ENCODE peak calls at places on chromosomes 4 and X, in four cellular contexts. A, R, Z and W are unnamed samples.

GRCh38 chr4:21367567-21367966 is 581.0 kb downstream of the KCNIP4 start:
- DNase-seq in R (no peak), Z (no peak), A (no peak), W (no peak)

GRCh38 chrX:135505356-135505755 is 15.1 kb upstream of the INTS6L start:
- DNase-seq in R (no peak), Z (no peak), A (no peak), W (no peak)

GRCh38 chrX:135923353-135923752 is 29.8 kb downstream of the SAGE1 start:
- DNase-seq in A (no peak), R (no peak), Z (no peak), W (no peak)

GRCh38 chr4:20284990-20285389 is 33.3 kb downstream of the SLIT2 start:
- DNase-seq in R (no peak), A (peak; percentile 85), Z (no peak), W (no peak)

GRCh38 chrX:104112326-104112951 is at the start of gene ZCCHC18:
- DNase-seq in R (peak; percentile 35), Z (peak; percentile 54), A (peak; percentile 35), W (peak; percentile 53)

GRCh38 chr4:40256329-40256728 is 59.5 kb downstream of the RHOH start:
- DNase-seq in A (no peak), Z (no peak), R (no peak), W (no peak)

GRCh38 chr4:42339935-42340406 is 57.3 kb upstream of the SHISA3 start:
- DNase-seq in R (no peak), Z (no peak), A (peak; percentile 67), W (no peak)

GRCh38 chrX:149539283-149540132 is 1.3 kb upstream of the EOLA1 start:
- DNase-seq in A (peak; percentile 86), Z (peak; percentile 92), R (peak; percentile 84), W (peak; percentile 41)

GRCh38 chr4:184534511-184535391 is 60.4 kb upstream of the IRF2 start:
- DNase-seq in R (no peak), Z (no peak), A (peak; percentile 72), W (no peak)

GRCh38 chr4:54281060-54281781 is 52.1 kb downstream of the PDGFRA start:
- DNase-seq in R (no peak), Z (peak; percentile 76), A (peak; percentile 84), W (no peak)

GRCh38 chr4:8118035-8118434 is 40.6 kb downstream of the ABLIM2 start:
- DNase-seq in A (no peak), R (no peak), Z (no peak), W (no peak)

GRCh38 chr4:72677886-72678285 is 108.9 kb upstream of the ADAMTS3 start:
- DNase-seq in A (no peak), Z (no peak), R (no peak), W (no peak)

DNA sequence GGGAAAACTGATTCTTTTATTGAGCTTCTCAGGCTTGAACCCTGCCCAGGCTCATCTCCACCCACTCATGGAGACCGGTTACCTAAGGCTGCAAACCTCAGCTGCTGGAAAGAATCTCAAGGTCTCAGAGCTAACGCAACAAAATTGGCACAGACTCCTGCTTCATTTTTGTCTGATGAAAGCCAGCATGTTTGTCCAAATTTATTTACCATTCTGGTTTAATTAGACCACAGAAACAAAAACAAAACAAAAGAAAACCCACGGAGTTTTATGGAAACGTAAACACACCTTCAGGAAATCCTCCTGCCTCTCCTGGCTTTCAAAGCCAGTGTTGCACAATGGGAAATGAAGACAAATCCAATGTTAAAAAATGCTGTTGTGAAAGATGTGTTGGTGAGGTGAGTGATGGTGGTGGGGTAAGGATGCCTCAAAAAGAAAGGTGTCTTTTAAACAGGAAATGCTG is 56.4 kb upstream of the PDLIM3 start:
- DNase-seq in Z (no peak), R (no peak), A (no peak), W (no peak)
- H3K27ac ChIP-seq in Z (peak overlapping the region; percentile 76), R (no peak overlapping the region), A (no peak overlapping the region), W (no peak overlapping the region)

GRCh38 chrX:150715180-150715579 is 22.0 kb downstream of the MTMR1 start:
- DNase-seq in A (no peak), Z (no peak), R (no peak), W (no peak)
- H3K27ac ChIP-seq in A (no peak overlapping the region), Z (no peak overlapping the region), R (no peak overlapping the region), W (no peak overlapping the region)

DNA sequence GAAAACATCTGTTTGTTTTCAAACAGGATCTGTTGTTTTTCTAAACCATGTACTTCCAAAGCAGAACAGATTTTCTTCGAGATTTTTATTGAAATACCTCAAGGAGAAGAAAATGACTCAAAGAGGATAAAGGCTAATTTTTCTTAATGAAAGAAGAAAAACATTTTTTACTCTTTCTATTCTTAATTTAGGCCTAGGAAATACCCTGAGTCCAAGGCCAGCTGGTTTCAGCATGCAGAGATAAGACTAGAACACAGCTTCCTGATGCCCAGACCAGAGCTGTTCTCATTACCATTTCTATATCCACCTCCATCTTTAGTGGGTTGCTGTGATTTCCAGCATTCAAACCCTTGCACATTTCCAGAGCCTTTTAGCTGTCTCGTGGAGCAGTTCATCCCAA is 18.3 kb downstream of the GAB1 start:
- DNase-seq in Z (no peak), A (no peak), R (no peak), W (no peak)
- H3K27ac ChIP-seq in Z (peak overlapping the region; percentile 60), A (no peak overlapping the region), R (no peak overlapping the region), W (peak overlapping the region; percentile 1)

GRCh38 chr4:87567191-87567590 is 38.0 kb upstream of the SPARCL1 start:
- DNase-seq in R (no peak), Z (no peak), A (no peak), W (no peak)
- H3K27ac ChIP-seq in R (no peak overlapping the region), Z (peak overlapping the region; percentile 43), A (no peak overlapping the region), W (no peak overlapping the region)

DNA sequence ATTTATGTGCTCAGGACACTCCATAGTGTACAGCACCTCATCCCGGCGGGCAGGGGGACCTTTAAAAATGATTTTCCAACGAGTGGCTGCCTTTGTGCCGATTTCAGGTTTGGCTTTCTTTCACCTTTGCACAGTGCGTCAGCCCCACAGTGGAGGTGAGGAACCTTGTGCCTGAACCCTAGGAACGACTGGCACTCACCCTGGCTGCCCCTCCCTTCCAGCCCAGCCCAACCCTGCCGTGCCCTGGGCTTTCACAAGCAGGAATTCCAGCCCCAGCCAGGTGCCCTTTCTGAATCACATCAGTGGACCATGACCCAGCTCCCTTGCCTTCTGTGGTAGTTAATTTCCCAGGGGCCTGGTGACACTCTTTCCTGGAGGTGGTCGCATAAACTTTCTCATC is 1.3 kb downstream of the TMEM164 start:
- DNase-seq in A (no peak), R (no peak), Z (no peak), W (no peak)
- H3K27ac ChIP-seq in A (no peak overlapping the region), R (no peak overlapping the region), Z (peak overlapping the region; percentile 93), W (no peak overlapping the region)

GRCh38 chr4:78776729-78777555 is 792 bp downstream of the BMP2K start:
- DNase-seq in R (no peak), A (peak; percentile 51), Z (peak; percentile 22), W (peak; percentile 25)

GRCh38 chr4:78779280-78779679 is 3.1 kb downstream of the BMP2K start:
- DNase-seq in R (no peak), Z (no peak), A (no peak), W (no peak)

GRCh38 chr4:78778530-78778929 is 2.4 kb downstream of the BMP2K start:
- DNase-seq in R (no peak), Z (no peak), A (no peak), W (no peak)

GRCh38 chr4:78776031-78776728 is at the start of gene BMP2K:
- DNase-seq in Z (peak; percentile 70), R (peak; percentile 82), A (peak; percentile 41), W (peak; percentile 64)

DNA sequence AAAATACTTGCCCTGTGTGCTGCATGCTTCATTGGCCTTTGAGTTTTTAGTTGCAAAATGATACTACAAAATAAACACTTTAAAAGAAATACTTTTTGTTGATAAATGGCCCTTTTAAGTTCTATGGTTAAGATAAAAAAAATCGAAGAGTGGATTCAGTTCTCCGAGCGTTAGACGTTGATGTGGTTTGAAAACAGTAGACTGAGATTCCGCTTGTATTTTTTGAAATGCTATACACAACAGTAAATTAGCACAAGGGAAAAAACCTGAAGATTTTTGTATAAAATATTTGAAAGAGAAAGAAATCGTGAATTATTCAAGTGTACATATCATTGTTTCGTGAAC is 1.4 kb downstream of the BMP2K start:
- DNase-seq in A (no peak), R (no peak), Z (no peak), W (no peak)
- H3K27ac ChIP-seq in A (no peak overlapping the region), R (peak overlapping the region; percentile 96), Z (peak overlapping the region; percentile 96), W (no peak overlapping the region)

GRCh38 chr4:87121332-87122065 is 98.9 kb downstream of the KLHL8 start:
- DNase-seq in R (no peak), A (no peak), Z (no peak), W (no peak)

GRCh38 chr4:87120411-87121162 is 99.8 kb downstream of the KLHL8 start:
- DNase-seq in Z (peak; percentile 80), R (no peak), A (peak; percentile 49), W (no peak)

GRCh38 chr4:87118421-87118820 is 102.0 kb downstream of the KLHL8 start:
- DNase-seq in Z (no peak), A (no peak), R (no peak), W (no peak)

GRCh38 chr4:87118826-87119225 is 101.6 kb downstream of the KLHL8 start:
- DNase-seq in Z (no peak), A (peak; percentile 91), R (no peak), W (no peak)

DNA sequence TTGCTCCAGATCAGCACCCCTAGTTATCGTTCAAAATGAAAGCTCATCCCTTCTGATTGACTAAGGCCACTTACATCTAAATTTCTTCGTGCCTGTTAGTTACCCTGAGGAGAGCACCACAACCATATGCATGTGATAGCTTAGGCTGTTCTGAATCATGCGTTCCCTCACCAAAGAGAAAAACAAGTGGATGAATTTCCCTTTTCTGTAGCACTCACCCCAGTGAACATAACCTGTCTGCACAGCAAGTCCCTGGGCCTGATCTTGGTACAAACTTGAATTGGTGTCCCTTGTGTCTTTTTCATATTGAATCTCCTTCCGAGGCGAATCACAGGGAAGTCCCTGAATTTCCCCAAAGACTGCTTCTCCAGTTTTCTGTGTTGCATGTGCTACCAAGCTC is 100.5 kb downstream of the KLHL8 start:
- DNase-seq in A (no peak), R (no peak), Z (no peak), W (no peak)
- H3K27ac ChIP-seq in A (peak overlapping the region; percentile 70), R (no peak overlapping the region), Z (peak overlapping the region; percentile 82), W (no peak overlapping the region)

GRCh38 chr4:78665216-78665615 is 110.9 kb upstream of the BMP2K start:
- DNase-seq in Z (no peak), R (no peak), A (no peak), W (no peak)
- H3K27ac ChIP-seq in Z (no peak overlapping the region), R (no peak overlapping the region), A (no peak overlapping the region), W (no peak overlapping the region)

GRCh38 chr4:4655901-4656300 is 114.1 kb upstream of the STX18 start:
- DNase-seq in A (no peak), Z (no peak), R (no peak), W (no peak)

GRCh38 chr4:4656977-4657376 is 115.1 kb upstream of the STX18 start:
- DNase-seq in Z (no peak), R (no peak), A (no peak), W (no peak)

GRCh38 chr4:4651811-4652609 is 110.2 kb upstream of the STX18 start:
- DNase-seq in A (no peak), R (no peak), Z (no peak), W (no peak)

GRCh38 chr4:4658051-4658450 is 116.2 kb upstream of the STX18 start:
- DNase-seq in A (no peak), Z (no peak), R (no peak), W (no peak)

GRCh38 chr4:4655011-4655410 is 113.2 kb upstream of the STX18 start:
- DNase-seq in R (no peak), Z (no peak), A (no peak), W (no peak)
- H3K27ac ChIP-seq in R (no peak overlapping the region), Z (no peak overlapping the region), A (no peak overlapping the region), W (no peak overlapping the region)

GRCh38 chrX:130295519-130296314 is 27.0 kb upstream of the ZNF280C start:
- DNase-seq in A (no peak), Z (no peak), R (no peak), W (no peak)
- H3K27ac ChIP-seq in A (no peak overlapping the region), Z (no peak overlapping the region), R (no peak overlapping the region), W (no peak overlapping the region)